ENCODE peak calls at places on chromosomes 1 and 21, in six cellular contexts. I is GM12865, M is mucosa of descending colon, Z is GM06990, X is sigmoid colon, H is IMR-90. T is an unnamed sample.

GRCh38 chr21:42561742-42562141 is 48.1 kb downstream of the SLC37A1 start:
- DNase-seq in I (peak), X (peak), H (no peak), M (peak), Z (peak), T (peak)

GRCh38 chr1:31238986-31239613 is 587 bp downstream of the NKAIN1 start:
- DNase-seq in H (no peak), I (no peak), X (peak), M (no peak), Z (no peak), T (peak)

GRCh38 chr21:37207441-37208009 is 59.6 kb downstream of the VPS26C start:
- DNase-seq in X (no peak), I (peak), Z (peak), M (no peak), H (no peak), T (no peak)

GRCh38 chr1:59100975-59101374 is 195.9 kb upstream of the FGGY start:
- DNase-seq in M (no peak), X (no peak), I (no peak), Z (no peak), H (peak), T (no peak)

GRCh38 chr1:232334811-232335210 is 295.1 kb downstream of the SIPA1L2 start:
- DNase-seq in M (no peak), X (no peak), Z (no peak), I (no peak), H (no peak), T (no peak)

GRCh38 chr1:36224537-36225297 is 474 bp downstream of the THRAP3 start:
- DNase-seq in X (peak), H (peak), I (no peak), Z (no peak), M (no peak), T (peak)

GRCh38 chr1:228511014-228511413 is 23.8 kb downstream of the RNF187 start:
- DNase-seq in X (no peak), Z (no peak), M (no peak), I (no peak), H (no peak), T (no peak)

GRCh38 chr1:55685560-55685959 is 470.4 kb upstream of the USP24 start:
- DNase-seq in H (no peak), I (no peak), M (no peak), Z (no peak), X (peak), T (no peak)

GRCh38 chr1:46181343-46182260 is 5.3 kb upstream of the P3R3URF start:
- DNase-seq in H (peak), X (no peak), Z (no peak), M (no peak), I (no peak), T (no peak)

GRCh38 chr1:168737446-168737845 is 8.4 kb upstream of the DPT start:
- DNase-seq in H (no peak), X (no peak), M (no peak), Z (no peak), I (no peak), T (no peak)

GRCh38 chr1:41835488-41835887 is 83.2 kb downstream of the HIVEP3 start:
- DNase-seq in Z (no peak), I (no peak), M (no peak), H (peak), X (no peak), T (no peak)

GRCh38 chr1:24972257-24973242 is 42.5 kb upstream of the RUNX3 start:
- DNase-seq in M (no peak), Z (no peak), X (no peak), I (no peak), H (peak), T (peak)

GRCh38 chr21:26070822-26071425 is 99.6 kb downstream of the APP start:
- DNase-seq in M (no peak), I (peak), X (peak), H (peak), Z (peak), T (no peak)

GRCh38 chr1:153962088-153963029 is 978 bp downstream of the SLC39A1 start:
- DNase-seq in H (peak), X (peak), M (no peak), I (peak), Z (no peak), T (peak)

GRCh38 chr1:193654951-193655705 is 468.7 kb upstream of the B3GALT2 start:
- DNase-seq in I (no peak), H (peak), M (no peak), X (no peak), Z (no peak), T (no peak)

DNA sequence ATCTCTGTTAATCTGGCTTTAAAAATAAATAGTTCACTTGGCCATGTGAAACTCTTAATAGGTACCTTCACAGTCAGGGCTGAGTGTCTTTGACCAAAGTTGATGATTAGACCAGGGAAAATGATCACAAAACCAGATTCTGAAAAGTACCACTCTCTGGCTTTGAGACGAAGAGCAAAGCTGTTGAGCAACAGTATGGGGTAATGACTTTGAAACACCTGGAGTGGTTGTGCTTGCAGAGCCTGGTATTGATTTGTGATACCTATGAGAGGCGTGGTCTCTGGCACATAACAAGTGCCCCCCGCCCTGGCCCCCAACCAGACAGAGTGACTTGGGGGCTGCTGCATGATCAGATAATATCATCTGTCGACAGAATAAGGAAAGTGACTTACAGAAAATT is 4.7 kb downstream of the HUNK start:
- DNase-seq in I (no peak), H (no peak), M (no peak), Z (no peak), X (no peak), T (no peak)
- TF ChIP-seq CTCF in I (no peak), H (no peak), M (no peak), Z (no peak), X (no peak), T (no peak)

GRCh38 chr1:156928043-156928602 is 7.7 kb downstream of the LRRC71 start:
- DNase-seq in M (no peak), Z (no peak), I (no peak), X (no peak), H (no peak), T (no peak)
- H3K4me3 ChIP-seq in M (no peak), Z (no peak), I (no peak), X (no peak), H (no peak), T (no peak)

GRCh38 chr1:230581446-230582079 is 60.7 kb upstream of the COG2 start:
- DNase-seq in M (no peak), I (peak), X (no peak), H (no peak), Z (no peak), T (no peak)
- TF ChIP-seq CTCF in M (no peak), I (peak), X (no peak), H (no peak), Z (peak), T (no peak)

GRCh38 chr1:23526329-23527041 is 4.5 kb downstream of the E2F2 start:
- DNase-seq in M (no peak), X (no peak), Z (no peak), H (no peak), I (no peak), T (no peak)
- H3K4me3 ChIP-seq in M (no peak), X (no peak), Z (no peak), H (no peak), I (no peak), T (no peak)

GRCh38 chr1:16204634-16205332 is 7.7 kb downstream of the ARHGEF19 start:
- DNase-seq in I (no peak), M (peak), H (no peak), Z (no peak), X (peak), T (no peak)
- TF ChIP-seq CTCF in I (peak), M (no peak), H (peak), Z (peak), X (peak), T (peak)

DNA sequence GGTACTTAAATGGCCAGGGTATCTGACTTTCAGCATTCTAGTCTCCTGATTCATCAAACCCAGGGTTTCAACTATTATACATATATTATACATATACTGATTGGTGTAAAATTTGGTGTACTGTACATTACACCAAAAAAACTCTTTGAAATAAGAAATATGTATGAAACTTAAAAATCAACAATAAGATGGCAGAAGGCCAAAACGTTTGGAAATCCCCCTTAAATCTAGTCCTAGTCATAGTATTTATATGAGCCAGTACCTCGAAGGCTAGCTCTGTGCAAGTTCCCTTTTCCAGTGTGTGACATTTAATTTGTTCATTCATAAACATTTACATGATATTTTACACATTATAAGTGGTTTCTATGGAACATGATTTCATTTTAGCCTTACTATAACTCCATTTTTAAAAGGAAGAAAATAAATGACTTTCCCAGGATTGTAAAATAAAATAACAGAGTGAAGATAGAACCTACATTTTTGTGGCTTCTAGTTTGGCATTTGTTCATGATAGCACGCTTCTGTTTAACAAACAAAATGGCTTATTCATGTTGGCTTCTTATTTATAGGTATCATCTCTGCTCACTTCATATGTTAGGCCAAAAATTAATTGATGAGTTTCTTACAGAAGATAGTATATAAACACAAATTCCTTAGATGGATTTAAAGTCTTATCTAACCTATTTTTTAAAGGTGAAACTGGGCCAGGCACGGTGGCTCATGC is 18.8 kb upstream of the ZNF281 start:
- DNase-seq in X (no peak), I (peak), Z (no peak), M (no peak), H (peak), T (no peak)
- H3K4me3 ChIP-seq in X (no peak), I (no peak), Z (no peak), M (no peak), H (no peak), T (no peak)

DNA sequence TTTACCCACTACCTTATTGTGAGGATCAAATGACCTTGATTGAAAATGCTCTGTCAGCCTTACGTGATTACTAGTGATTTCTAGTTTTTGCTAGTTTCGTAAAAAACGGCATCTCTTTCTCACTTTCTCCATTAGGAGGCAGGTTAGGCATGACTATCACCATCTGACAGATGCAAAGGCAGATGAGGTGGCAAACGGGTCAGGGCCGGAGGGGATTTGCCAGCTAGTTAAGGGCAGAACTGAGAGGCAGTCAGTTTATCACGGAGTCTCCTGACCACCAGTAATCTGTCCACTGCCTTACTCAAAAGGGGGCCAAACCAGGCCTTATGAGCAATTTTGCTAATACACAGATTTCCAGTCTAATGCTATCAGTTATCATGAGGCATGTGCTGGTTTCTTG is 159.3 kb downstream of the TSEN15 start:
- DNase-seq in Z (no peak), X (no peak), H (no peak), I (peak), M (no peak), T (no peak)
- TF ChIP-seq CTCF in Z (peak), X (no peak), H (no peak), I (peak), M (no peak), T (no peak)

GRCh38 chr1:23184203-23184602 is 15.5 kb upstream of the LUZP1 start:
- DNase-seq in Z (no peak), I (no peak), X (no peak), H (no peak), M (no peak), T (no peak)
- H3K4me3 ChIP-seq in Z (no peak), I (no peak), X (no peak), H (no peak), M (no peak), T (peak)

GRCh38 chr1:79683420-79683819 is 676.9 kb upstream of the ADGRL4 start:
- DNase-seq in I (no peak), Z (no peak), H (no peak), X (no peak), M (no peak), T (no peak)
- TF ChIP-seq CTCF in I (no peak), Z (no peak), H (no peak), X (no peak), M (no peak), T (no peak)

DNA sequence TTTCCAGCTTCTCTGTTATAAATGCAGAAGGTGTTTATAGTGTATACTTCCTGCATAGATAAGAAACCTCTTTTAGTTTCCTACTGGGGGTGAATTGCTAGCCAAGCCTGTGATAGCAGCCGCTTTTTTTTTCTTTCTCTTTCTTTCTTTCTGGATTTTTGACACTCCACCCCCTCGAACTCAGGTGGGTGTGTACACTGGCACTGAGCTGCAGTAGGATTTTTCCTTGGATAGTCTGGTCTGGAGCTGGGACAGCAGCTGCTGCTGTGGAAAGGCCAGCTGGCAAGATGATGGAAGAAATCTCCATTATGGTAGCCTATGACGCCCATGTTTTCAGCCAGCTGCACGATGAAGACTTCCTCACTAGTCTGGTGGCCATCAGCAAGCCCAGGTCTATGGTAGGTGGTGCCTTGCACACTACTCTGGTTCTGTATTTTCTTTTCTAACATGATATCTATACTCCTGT is 122.5 kb upstream of the CACYBP start:
- DNase-seq in H (no peak), Z (no peak), M (no peak), X (no peak), I (no peak), T (no peak)
- H3K4me3 ChIP-seq in H (no peak), Z (no peak), M (no peak), X (no peak), I (no peak), T (no peak)

T was measured in kidney.